ENCODE peak calls at places on chromosomes 16 and 17, in seven cellular contexts. One of them, this sample, is unnamed.

GRCh38 chr17:60641126-60641525 is 36.5 kb upstream of the BCAS3 start:
- DNase-seq in progenitor cell of endocrine pancreas: no peak
- DNase-seq in cardiac muscle cell: no peak
- DNase-seq in HL-60: no peak
- DNase-seq in kidney: no peak
- DNase-seq in CD8-positive, alpha-beta T cell: no peak
- DNase-seq in NB4: no peak
- DNase-seq in this sample: no peak

GRCh38 chr17:50264263-50265113 is 9.8 kb upstream of the TMEM92 start:
- DNase-seq in progenitor cell of endocrine pancreas: no peak
- DNase-seq in cardiac muscle cell: peak
- DNase-seq in HL-60: no peak
- DNase-seq in kidney: peak
- DNase-seq in CD8-positive, alpha-beta T cell: no peak
- DNase-seq in NB4: no peak
- DNase-seq in this sample: no peak

GRCh38 chr17:46115687-46116086 is 77.5 kb downstream of the KANSL1 start:
- DNase-seq in progenitor cell of endocrine pancreas: no peak
- DNase-seq in cardiac muscle cell: no peak
- DNase-seq in HL-60: no peak
- DNase-seq in kidney: no peak
- DNase-seq in CD8-positive, alpha-beta T cell: no peak
- DNase-seq in NB4: no peak
- DNase-seq in this sample: no peak

GRCh38 chr16:69131167-69131748 is 1.1 kb downstream of the CHTF8 start:
- DNase-seq in progenitor cell of endocrine pancreas: no peak
- DNase-seq in cardiac muscle cell: peak
- DNase-seq in HL-60: peak
- DNase-seq in kidney: peak
- DNase-seq in CD8-positive, alpha-beta T cell: no peak
- DNase-seq in NB4: peak
- DNase-seq in this sample: peak

GRCh38 chr17:83062011-83062817 is 17.2 kb upstream of the METRNL start:
- DNase-seq in progenitor cell of endocrine pancreas: peak
- DNase-seq in cardiac muscle cell: no peak
- DNase-seq in HL-60: no peak
- DNase-seq in kidney: peak
- DNase-seq in CD8-positive, alpha-beta T cell: no peak
- DNase-seq in NB4: no peak
- DNase-seq in this sample: no peak

GRCh38 chr17:82924214-82924613 is 84.4 kb upstream of the ZNF750 start:
- DNase-seq in progenitor cell of endocrine pancreas: no peak
- DNase-seq in cardiac muscle cell: no peak
- DNase-seq in HL-60: no peak
- DNase-seq in kidney: no peak
- DNase-seq in CD8-positive, alpha-beta T cell: no peak
- DNase-seq in NB4: no peak
- DNase-seq in this sample: no peak

GRCh38 chr17:19753049-19753444 is 4.9 kb upstream of the ALDH3A1 start:
- DNase-seq in progenitor cell of endocrine pancreas: no peak
- DNase-seq in cardiac muscle cell: no peak
- DNase-seq in HL-60: peak
- DNase-seq in kidney: peak
- DNase-seq in CD8-positive, alpha-beta T cell: no peak
- DNase-seq in NB4: peak
- DNase-seq in this sample: no peak

GRCh38 chr17:58322581-58323419 is 5.8 kb downstream of the TSPOAP1 start:
- DNase-seq in progenitor cell of endocrine pancreas: no peak
- DNase-seq in cardiac muscle cell: no peak
- DNase-seq in HL-60: no peak
- DNase-seq in kidney: peak
- DNase-seq in CD8-positive, alpha-beta T cell: no peak
- DNase-seq in NB4: no peak
- DNase-seq in this sample: no peak

GRCh38 chr17:73325527-73325842 is 13.7 kb upstream of the CDC42EP4 start:
- DNase-seq in progenitor cell of endocrine pancreas: no peak
- DNase-seq in cardiac muscle cell: no peak
- DNase-seq in HL-60: no peak
- DNase-seq in kidney: peak
- DNase-seq in CD8-positive, alpha-beta T cell: no peak
- DNase-seq in NB4: peak
- DNase-seq in this sample: no peak

GRCh38 chr17:34639706-34640425 is 60.5 kb downstream of the TMEM132E start:
- DNase-seq in progenitor cell of endocrine pancreas: no peak
- DNase-seq in cardiac muscle cell: no peak
- DNase-seq in HL-60: no peak
- DNase-seq in kidney: peak
- DNase-seq in CD8-positive, alpha-beta T cell: no peak
- DNase-seq in NB4: no peak
- DNase-seq in this sample: no peak

GRCh38 chr17:77444653-77445029 is 303.9 kb downstream of the SEC14L1 start:
- DNase-seq in progenitor cell of endocrine pancreas: no peak
- DNase-seq in cardiac muscle cell: no peak
- DNase-seq in HL-60: no peak
- DNase-seq in kidney: no peak
- DNase-seq in CD8-positive, alpha-beta T cell: no peak
- DNase-seq in NB4: peak
- DNase-seq in this sample: no peak

GRCh38 chr16:48632137-48632774 is 22.3 kb upstream of the N4BP1 start:
- DNase-seq in progenitor cell of endocrine pancreas: no peak
- DNase-seq in cardiac muscle cell: no peak
- DNase-seq in HL-60: no peak
- DNase-seq in kidney: no peak
- DNase-seq in CD8-positive, alpha-beta T cell: no peak
- DNase-seq in NB4: peak
- DNase-seq in this sample: no peak

GRCh38 chr17:38604479-38605229 is 1.1 kb downstream of the SRCIN1 start:
- DNase-seq in progenitor cell of endocrine pancreas: no peak
- DNase-seq in cardiac muscle cell: peak
- DNase-seq in HL-60: no peak
- DNase-seq in kidney: no peak
- DNase-seq in CD8-positive, alpha-beta T cell: no peak
- DNase-seq in NB4: peak
- DNase-seq in this sample: peak

GRCh38 chr17:48597775-48598631 is 4.4 kb upstream of the HOXB5 start:
- DNase-seq in progenitor cell of endocrine pancreas: no peak
- DNase-seq in cardiac muscle cell: no peak
- DNase-seq in HL-60: no peak
- DNase-seq in kidney: peak
- DNase-seq in CD8-positive, alpha-beta T cell: peak
- DNase-seq in NB4: peak
- DNase-seq in this sample: no peak

GRCh38 chr17:74746922-74747321 is 1.5 kb upstream of the NHERF1 start:
- DNase-seq in progenitor cell of endocrine pancreas: no peak
- DNase-seq in cardiac muscle cell: peak
- DNase-seq in HL-60: no peak
- DNase-seq in kidney: peak
- DNase-seq in CD8-positive, alpha-beta T cell: no peak
- DNase-seq in NB4: peak
- DNase-seq in this sample: no peak

GRCh38 chr17:72421128-72422092 is 300.6 kb downstream of the SOX9 start:
- DNase-seq in progenitor cell of endocrine pancreas: no peak
- DNase-seq in cardiac muscle cell: no peak
- DNase-seq in HL-60: peak
- DNase-seq in kidney: peak
- DNase-seq in CD8-positive, alpha-beta T cell: no peak
- DNase-seq in NB4: peak
- DNase-seq in this sample: no peak

GRCh38 chr16:78800535-78800934 is 701.1 kb downstream of the WWOX start:
- DNase-seq in progenitor cell of endocrine pancreas: no peak
- DNase-seq in cardiac muscle cell: peak
- DNase-seq in HL-60: no peak
- DNase-seq in kidney: no peak
- DNase-seq in CD8-positive, alpha-beta T cell: no peak
- DNase-seq in NB4: no peak
- DNase-seq in this sample: no peak

GRCh38 chr17:5032865-5033264 is 2.4 kb downstream of the SLC52A1 start:
- DNase-seq in progenitor cell of endocrine pancreas: no peak
- DNase-seq in cardiac muscle cell: no peak
- DNase-seq in HL-60: no peak
- DNase-seq in kidney: no peak
- DNase-seq in CD8-positive, alpha-beta T cell: no peak
- DNase-seq in NB4: no peak
- DNase-seq in this sample: no peak

GRCh38 chr17:76677406-76677805 is 33.4 kb downstream of the MXRA7 start:
- DNase-seq in progenitor cell of endocrine pancreas: no peak
- DNase-seq in cardiac muscle cell: no peak
- DNase-seq in HL-60: no peak
- DNase-seq in kidney: peak
- DNase-seq in CD8-positive, alpha-beta T cell: no peak
- DNase-seq in NB4: no peak
- DNase-seq in this sample: no peak

GRCh38 chr17:19376799-19377198 is 1.5 kb upstream of the MAPK7 start:
- DNase-seq in progenitor cell of endocrine pancreas: no peak
- DNase-seq in cardiac muscle cell: no peak
- DNase-seq in HL-60: no peak
- DNase-seq in kidney: peak
- DNase-seq in CD8-positive, alpha-beta T cell: no peak
- DNase-seq in NB4: no peak
- DNase-seq in this sample: no peak

GRCh38 chr16:2587891-2588565 is 50.2 kb downstream of the PDPK1 start:
- DNase-seq in progenitor cell of endocrine pancreas: no peak
- DNase-seq in cardiac muscle cell: no peak
- DNase-seq in HL-60: no peak
- DNase-seq in kidney: peak
- DNase-seq in CD8-positive, alpha-beta T cell: no peak
- DNase-seq in NB4: no peak
- DNase-seq in this sample: no peak

GRCh38 chr17:45143767-45144198 is 4.5 kb upstream of the HEXIM1 start:
- DNase-seq in progenitor cell of endocrine pancreas: no peak
- DNase-seq in cardiac muscle cell: no peak
- DNase-seq in HL-60: no peak
- DNase-seq in kidney: peak
- DNase-seq in CD8-positive, alpha-beta T cell: no peak
- DNase-seq in NB4: peak
- DNase-seq in this sample: peak

GRCh38 chr16:71499775-71500364 is 10.7 kb upstream of the ZNF19 start:
- DNase-seq in progenitor cell of endocrine pancreas: peak
- DNase-seq in cardiac muscle cell: peak
- DNase-seq in HL-60: peak
- DNase-seq in kidney: no peak
- DNase-seq in CD8-positive, alpha-beta T cell: peak
- DNase-seq in NB4: peak
- DNase-seq in this sample: peak

DNA sequence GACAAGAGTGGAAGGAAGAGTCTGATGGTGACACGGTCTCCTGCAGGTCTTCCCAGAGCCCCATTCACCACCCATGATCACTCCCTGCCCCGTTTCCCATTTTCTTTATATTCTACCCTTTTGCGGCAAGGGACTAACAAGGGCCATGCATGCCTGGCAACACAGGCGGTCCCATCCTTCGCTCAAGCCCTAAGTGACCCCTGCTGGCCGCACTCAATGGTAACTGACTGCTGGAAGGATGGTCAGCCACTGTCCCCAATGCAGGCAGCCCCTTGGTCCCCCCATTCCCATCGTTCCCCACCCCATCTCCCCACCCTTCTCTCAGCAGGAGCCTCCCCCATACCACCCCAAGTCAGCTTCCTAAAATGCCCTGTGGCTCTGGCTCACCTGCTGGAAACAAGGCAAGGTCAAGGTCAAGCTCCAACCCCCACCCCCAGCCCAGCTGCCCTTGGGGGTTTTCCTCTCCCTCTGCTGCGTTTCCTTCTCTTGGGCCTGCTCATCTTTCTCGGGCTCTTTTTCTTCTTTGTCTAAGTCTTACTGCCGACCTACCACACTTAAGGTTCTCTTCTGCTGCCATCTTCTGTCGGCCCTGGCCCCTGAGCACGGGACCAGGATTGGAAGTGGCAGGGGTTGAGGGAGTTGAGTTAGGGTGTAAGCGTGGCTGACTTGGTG is 116.0 kb downstream of the RPTOR start:
- DNase-seq in progenitor cell of endocrine pancreas: no peak
- DNase-seq in cardiac muscle cell: no peak
- DNase-seq in HL-60: no peak
- DNase-seq in kidney: no peak
- DNase-seq in CD8-positive, alpha-beta T cell: no peak
- DNase-seq in NB4: no peak
- DNase-seq in this sample: no peak
- TF ChIP-seq CTCF in progenitor cell of endocrine pancreas: no peak
- TF ChIP-seq CTCF in cardiac muscle cell: no peak
- TF ChIP-seq CTCF in HL-60: no peak
- TF ChIP-seq CTCF in kidney: no peak
- TF ChIP-seq CTCF in CD8-positive, alpha-beta T cell: no peak
- TF ChIP-seq CTCF in NB4: no peak
- TF ChIP-seq CTCF in this sample: no peak

GRCh38 chr17:28841901-28842281 is 699 bp downstream of the FAM222B start:
- DNase-seq in progenitor cell of endocrine pancreas: no peak
- DNase-seq in cardiac muscle cell: no peak
- DNase-seq in HL-60: no peak
- DNase-seq in kidney: no peak
- DNase-seq in CD8-positive, alpha-beta T cell: no peak
- DNase-seq in NB4: no peak
- DNase-seq in this sample: no peak
- TF ChIP-seq CTCF in progenitor cell of endocrine pancreas: no peak
- TF ChIP-seq CTCF in cardiac muscle cell: no peak
- TF ChIP-seq CTCF in HL-60: no peak
- TF ChIP-seq CTCF in kidney: no peak
- TF ChIP-seq CTCF in CD8-positive, alpha-beta T cell: no peak
- TF ChIP-seq CTCF in NB4: no peak
- TF ChIP-seq CTCF in this sample: no peak

GRCh38 chr16:53100131-53100748 is 45.4 kb downstream of the CHD9 start:
- DNase-seq in progenitor cell of endocrine pancreas: no peak
- DNase-seq in cardiac muscle cell: no peak
- DNase-seq in HL-60: no peak
- DNase-seq in kidney: no peak
- DNase-seq in CD8-positive, alpha-beta T cell: no peak
- DNase-seq in NB4: no peak
- DNase-seq in this sample: no peak

GRCh38 chr16:53099318-53100130 is 44.7 kb downstream of the CHD9 start:
- DNase-seq in progenitor cell of endocrine pancreas: peak
- DNase-seq in cardiac muscle cell: peak
- DNase-seq in HL-60: peak
- DNase-seq in kidney: peak
- DNase-seq in CD8-positive, alpha-beta T cell: peak
- DNase-seq in NB4: peak
- DNase-seq in this sample: peak

GRCh38 chr16:53100889-53101288 is 46.1 kb downstream of the CHD9 start:
- DNase-seq in progenitor cell of endocrine pancreas: no peak
- DNase-seq in cardiac muscle cell: no peak
- DNase-seq in HL-60: no peak
- DNase-seq in kidney: no peak
- DNase-seq in CD8-positive, alpha-beta T cell: no peak
- DNase-seq in NB4: no peak
- DNase-seq in this sample: no peak

GRCh38 chr16:53097190-53097589 is 42.4 kb downstream of the CHD9 start:
- DNase-seq in progenitor cell of endocrine pancreas: no peak
- DNase-seq in cardiac muscle cell: no peak
- DNase-seq in HL-60: no peak
- DNase-seq in kidney: no peak
- DNase-seq in CD8-positive, alpha-beta T cell: no peak
- DNase-seq in NB4: no peak
- DNase-seq in this sample: no peak

GRCh38 chr16:53098526-53099317 is 43.9 kb downstream of the CHD9 start:
- DNase-seq in progenitor cell of endocrine pancreas: no peak
- DNase-seq in cardiac muscle cell: peak
- DNase-seq in HL-60: peak
- DNase-seq in kidney: peak
- DNase-seq in CD8-positive, alpha-beta T cell: peak
- DNase-seq in NB4: peak
- DNase-seq in this sample: peak
- TF ChIP-seq CTCF in progenitor cell of endocrine pancreas: no peak
- TF ChIP-seq CTCF in cardiac muscle cell: no peak
- TF ChIP-seq CTCF in HL-60: no peak
- TF ChIP-seq CTCF in kidney: no peak
- TF ChIP-seq CTCF in CD8-positive, alpha-beta T cell: no peak
- TF ChIP-seq CTCF in NB4: no peak
- TF ChIP-seq CTCF in this sample: no peak

GRCh38 chr17:2094891-2095535 is 40.1 kb downstream of the HIC1 start:
- DNase-seq in progenitor cell of endocrine pancreas: no peak
- DNase-seq in cardiac muscle cell: peak
- DNase-seq in HL-60: no peak
- DNase-seq in kidney: peak
- DNase-seq in CD8-positive, alpha-beta T cell: no peak
- DNase-seq in NB4: peak
- DNase-seq in this sample: no peak
- TF ChIP-seq CTCF in progenitor cell of endocrine pancreas: peak
- TF ChIP-seq CTCF in cardiac muscle cell: peak
- TF ChIP-seq CTCF in HL-60: no peak
- TF ChIP-seq CTCF in kidney: peak
- TF ChIP-seq CTCF in CD8-positive, alpha-beta T cell: no peak
- TF ChIP-seq CTCF in NB4: peak
- TF ChIP-seq CTCF in this sample: no peak